ENCODE peak calls at places on chromosomes 7 and 10, in ten cellular contexts. D is AG20443; S is fibroblast of the conjunctiva; T is cardiac fibroblast; L is GM23338; B is activated CD4-positive, alpha-beta T cell treated with anti-CD3 and anti-CD28 coated beads, Interleukin-2, amount 50 U/mL, for 1 hour; U is HT1080; M is amniotic stem cell; R is amygdala; N is GM10248. V is an unnamed sample.

GRCh38 chr7:133753513-133753912 is 373.6 kb upstream of the LRGUK start:
- DNase-seq in D (no peak), R (no peak), N (no peak), B (no peak), U (peak; percentile 20), L (peak; percentile 42), M (no peak), S (no peak), T (no peak), V (no peak)

GRCh38 chr7:151125835-151126481 is 39.7 kb downstream of the AGAP3 start:
- DNase-seq in L (peak; percentile 78), T (no peak), D (no peak), R (no peak), U (no peak), M (no peak), B (no peak), N (no peak), S (no peak), V (no peak)

GRCh38 chr10:118340486-118340885 is 1.6 kb downstream of the FAM204A start:
- DNase-seq in N (no peak), M (no peak), B (no peak), T (no peak), R (no peak), S (no peak), L (no peak), U (no peak), D (no peak), V (no peak)

GRCh38 chr10:17200885-17201164 is 647 bp downstream of the TRDMT1 start:
- DNase-seq in S (no peak), U (peak; percentile 62), L (peak; percentile 38), D (peak; percentile 24), M (no peak), T (peak; percentile 71), B (peak; percentile 29), N (no peak), R (peak; percentile 27), V (no peak)

GRCh38 chr10:131090761-131091661 is 220.5 kb downstream of the TCERG1L start:
- DNase-seq in D (no peak), S (no peak), R (no peak), T (no peak), U (no peak), M (no peak), B (no peak), L (no peak), N (no peak), V (no peak)

GRCh38 chr7:149223176-149223575 is 16.3 kb upstream of the ZNF212 start:
- DNase-seq in R (no peak), D (no peak), T (no peak), N (no peak), M (no peak), U (no peak), B (no peak), S (no peak), L (no peak), V (no peak)

GRCh38 chr10:24722676-24723385 is 856 bp downstream of the ARHGAP21 start:
- DNase-seq in L (peak; percentile 67), M (no peak), U (peak; percentile 61), T (peak; percentile 50), D (peak; percentile 78), S (no peak), N (peak; percentile 73), R (peak; percentile 51), B (peak; percentile 39), V (peak; percentile 28)

GRCh38 chr7:128833939-128834310 is 3.7 kb downstream of the FLNC start:
- DNase-seq in S (peak; percentile 43), M (no peak), B (no peak), L (no peak), R (no peak), D (no peak), U (no peak), N (no peak), T (no peak), V (no peak)

GRCh38 chr7:28469562-28469961 is 57.2 kb downstream of the CREB5 start:
- DNase-seq in R (no peak), N (no peak), L (no peak), B (no peak), T (no peak), S (no peak), U (no peak), D (no peak), M (no peak), V (no peak)

GRCh38 chr10:4545077-4545476 is 280.9 kb upstream of the AKR1E2 start:
- DNase-seq in B (no peak), T (no peak), M (no peak), N (no peak), S (no peak), D (peak; percentile 17), U (no peak), R (no peak), L (no peak), V (no peak)

GRCh38 chr10:43076311-43076875 is 476 bp upstream of the RET start:
- DNase-seq in B (no peak), T (peak; percentile 23), U (no peak), N (no peak), M (no peak), L (peak; percentile 60), R (no peak), S (no peak), D (peak; percentile 37), V (no peak)

V was measured in stromal cell of bone marrow.